ENCODE peak calls at places on chromosomes 13 and 19, in four cellular contexts. H is GM23248, C is transverse colon, J is tibial nerve. R is an unnamed sample.

GRCh38 chr19:45457776-45458175 is 10.0 kb upstream of the FOSB start:
- DNase-seq in J (no peak), H (no peak), C (no peak), R (no peak)

GRCh38 chr13:98044301-98044700 is 90.8 kb downstream of the IPO5 start:
- DNase-seq in J (no peak), C (no peak), H (no peak), R (no peak)

GRCh38 chr19:794989-795658 is 2.1 kb upstream of the PTBP1 start:
- DNase-seq in J (no peak), C (no peak), H (peak; percentile 40), R (no peak)

GRCh38 chr13:112968910-112969691 is at the start of gene MCF2L:
- DNase-seq in J (no peak), C (peak; percentile 55), H (peak; percentile 52), R (peak; percentile 78)

GRCh38 chr13:30792257-30793000 is 57.1 kb downstream of the ALOX5AP start:
- DNase-seq in H (peak; percentile 98), C (peak; percentile 50), J (peak; percentile 55), R (peak; percentile 23)

GRCh38 chr13:52779028-52779612 is 39.5 kb upstream of the CNMD start:
- DNase-seq in H (no peak), J (no peak), C (no peak), R (peak; percentile 45)

GRCh38 chr19:13797870-13798269 is 2.6 kb downstream of the ZSWIM4 start:
- DNase-seq in H (peak; percentile 90), J (no peak), C (no peak), R (no peak)

GRCh38 chr13:66657165-66657895 is 572.8 kb downstream of the PCDH9 start:
- DNase-seq in C (no peak), J (no peak), H (peak; percentile 22), R (no peak)

GRCh38 chr13:50170447-50171037 is 155.3 kb downstream of the KCNRG start:
- DNase-seq in J (no peak), C (no peak), H (peak; percentile 35), R (no peak)

GRCh38 chr19:10826236-10826635 is 9.8 kb downstream of the TMED1 start:
- DNase-seq in H (no peak), J (no peak), C (no peak), R (no peak)

GRCh38 chr13:110435331-110435730 is 126.2 kb downstream of the RAB20 start:
- DNase-seq in H (no peak), J (no peak), C (no peak), R (no peak)

GRCh38 chr13:73259061-73259908 is 200.5 kb downstream of the KLF5 start:
- DNase-seq in H (no peak), C (no peak), J (no peak), R (no peak)

GRCh38 chr13:32883501-32883900 is 132.7 kb upstream of the KL start:
- DNase-seq in C (no peak), J (no peak), H (peak; percentile 57), R (no peak)

GRCh38 chr19:47176627-47177090 is 46.0 kb downstream of the SAE1 start:
- DNase-seq in J (no peak), H (peak; percentile 94), C (no peak), R (no peak)

GRCh38 chr19:13790354-13790753 is 4.9 kb upstream of the ZSWIM4 start:
- DNase-seq in C (no peak), H (no peak), J (no peak), R (no peak)

GRCh38 chr19:39223703-39224279 is 19.7 kb upstream of the SYCN start:
- DNase-seq in J (no peak), H (peak; percentile 58), C (no peak), R (no peak)

GRCh38 chr13:74052402-74052928 is 81.7 kb downstream of the KLF12 start:
- DNase-seq in H (no peak), C (no peak), J (no peak), R (no peak)

GRCh38 chr13:99388334-99388923 is 81.2 kb upstream of the GPR183 start:
- DNase-seq in H (no peak), C (no peak), J (no peak), R (peak; percentile 7)

GRCh38 chr19:42370068-42370520 is 20.0 kb downstream of the CNFN start:
- DNase-seq in C (no peak), J (no peak), H (no peak), R (no peak)

GRCh38 chr19:34666200-34666957 is 10.6 kb downstream of the SCGB2B2 start:
- DNase-seq in J (no peak), C (no peak), H (no peak), R (no peak)

GRCh38 chr19:29800086-29800825 is 11.5 kb upstream of the CCNE1 start:
- DNase-seq in H (no peak), C (no peak), J (no peak), R (no peak)

GRCh38 chr19:19459099-19459498 is 53.6 kb downstream of the GATAD2A start:
- DNase-seq in C (no peak), H (peak; percentile 52), J (no peak), R (no peak)

GRCh38 chr19:19460258-19460731 is 54.8 kb downstream of the GATAD2A start:
- DNase-seq in H (peak; percentile 42), C (no peak), J (no peak), R (no peak)

GRCh38 chr19:19461306-19461670 is 54.1 kb downstream of the TSSK6 start:
- DNase-seq in H (peak; percentile 55), C (no peak), J (no peak), R (no peak)

GRCh38 chr19:19460761-19461265 is 54.5 kb downstream of the TSSK6 start:
- DNase-seq in C (peak; percentile 52), H (peak; percentile 74), J (peak; percentile 33), R (peak; percentile 28)

GRCh38 chr19:19459707-19460251 is 54.3 kb downstream of the GATAD2A start:
- DNase-seq in J (no peak), H (peak; percentile 89), C (peak; percentile 54), R (no peak)
- H3K4me3 ChIP-seq in J (no peak overlapping the region), H (peak overlapping the region; percentile 20), C (no peak overlapping the region), R (no peak overlapping the region)

GRCh38 chr13:57932071-57932470 is 300.5 kb downstream of the PCDH17 start:
- DNase-seq in J (no peak), H (no peak), C (no peak), R (no peak)
- H3K9me3 ChIP-seq in J (no peaks in the 10 kb centered on the region), H (no peaks in the 10 kb centered on the region), C (no peaks in the 10 kb centered on the region), R (no peaks in the 10 kb centered on the region)

DNA sequence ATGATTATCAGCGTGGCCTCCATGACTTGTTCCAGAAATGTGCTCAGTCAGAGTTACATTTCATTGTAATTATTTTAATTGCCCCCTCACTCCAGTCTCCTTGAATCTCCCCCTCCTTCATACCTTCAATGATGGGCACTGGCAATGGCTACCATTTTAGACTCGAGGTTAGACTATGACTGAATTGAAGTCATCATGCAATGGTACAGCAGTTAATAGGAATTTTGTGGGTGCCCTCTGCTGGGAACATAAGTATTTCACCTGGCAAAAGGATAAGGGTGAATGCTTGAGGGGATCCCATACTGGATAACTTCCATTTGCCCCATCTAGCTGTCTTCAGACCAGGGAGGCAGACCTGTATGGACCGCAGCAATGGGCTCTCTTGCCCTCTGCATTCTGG is 32.2 kb upstream of the USP12 start:
- DNase-seq in C (no peak), J (no peak), H (peak; percentile 39), R (no peak)
- H3K27ac ChIP-seq in C (no peak overlapping the region), J (no peak overlapping the region), H (no peak overlapping the region), R (no peak overlapping the region)

GRCh38 chr19:7872306-7873204 is 1.6 kb downstream of the PRR36 start:
- DNase-seq in J (no peak), H (no peak), C (no peak), R (no peak)

GRCh38 chr19:7877249-7877836 is 3.2 kb upstream of the PRR36 start:
- DNase-seq in C (no peak), H (no peak), J (no peak), R (no peak)

GRCh38 chr19:7873304-7874079 is 698 bp downstream of the PRR36 start:
- DNase-seq in C (no peak), J (no peak), H (no peak), R (peak; percentile 32)

GRCh38 chr19:7874080-7874856 is at the start of gene PRR36:
- DNase-seq in C (no peak), H (no peak), J (no peak), R (peak; percentile 90)

DNA sequence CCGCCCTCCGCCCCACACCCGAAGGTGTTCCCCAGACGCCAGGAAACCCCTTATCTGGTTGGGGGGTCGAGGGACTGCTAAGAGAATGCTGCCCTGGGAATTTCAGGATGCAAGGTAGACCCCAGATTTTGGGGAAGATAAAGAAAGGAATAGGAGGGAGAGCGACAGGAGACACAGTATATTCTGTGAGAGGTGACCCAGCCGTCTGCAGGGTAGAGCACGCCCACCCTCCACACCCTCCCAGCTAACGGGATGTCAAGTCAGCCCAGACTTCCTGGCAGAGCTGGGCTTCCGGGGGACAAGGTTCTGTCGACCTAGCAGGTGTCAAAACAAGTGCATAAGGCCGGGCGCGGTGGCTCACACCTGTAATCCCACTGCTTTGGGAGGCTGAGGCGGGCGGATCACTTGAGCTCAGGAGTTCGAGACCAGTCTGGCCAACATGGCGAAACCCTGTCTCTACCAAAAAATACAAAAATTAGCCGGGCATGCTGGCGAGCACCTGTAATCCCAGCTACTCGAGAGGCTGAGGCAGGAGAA is 735 bp upstream of the PRR36 start:
- DNase-seq in C (no peak), J (no peak), H (no peak), R (no peak)
- H3K4me3 ChIP-seq in C (no peak overlapping the region), J (no peak overlapping the region), H (no peak overlapping the region), R (peak overlapping the region; percentile 82)

DNA sequence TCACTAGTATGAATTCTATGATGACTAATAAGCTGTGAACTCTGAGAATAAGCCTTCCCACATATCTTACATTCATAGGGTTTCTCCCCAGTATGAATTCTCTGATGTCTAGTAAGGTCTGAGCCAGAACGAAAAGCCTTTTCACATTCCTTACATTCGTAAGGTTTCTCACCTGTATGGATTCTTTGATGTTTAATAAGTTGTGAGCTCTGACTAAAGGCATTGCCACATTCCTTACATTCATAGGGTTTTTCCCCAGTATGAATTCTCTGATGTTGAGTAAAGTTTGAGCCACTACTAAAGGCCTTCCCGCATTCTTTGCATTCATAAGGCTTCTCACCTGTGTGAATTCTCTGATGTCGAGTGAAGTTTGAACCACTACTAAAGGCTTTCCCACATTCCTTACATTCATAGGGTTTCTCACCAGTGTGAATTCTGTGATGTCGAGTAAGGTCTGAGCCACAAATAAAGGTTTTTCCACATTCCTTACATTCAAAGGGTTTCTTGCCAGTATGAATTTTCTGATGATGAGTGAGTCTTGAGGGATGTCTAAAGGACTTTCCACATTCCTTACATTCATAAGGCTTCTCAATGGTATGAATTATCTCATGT is 30.7 kb upstream of the ZFP82 start:
- DNase-seq in C (no peak), J (no peak), H (no peak), R (no peak)
- H3K9me3 ChIP-seq in C (peaks cover 90% of the 10 kb centered on the region), J (peaks cover 5% of the 10 kb centered on the region), H (peaks cover 22% of the 10 kb centered on the region), R (peaks cover 21% of the 10 kb centered on the region)

R was measured in WERI-Rb-1.